ENCODE peak calls at places on chromosomes 7 and 10, in nine cellular contexts. One of them, this sample, is unnamed.

GRCh38 chr10:102400061-102400460 is 4.6 kb downstream of the NFKB2 start:
- DNase-seq in NK-92 treated with Interleukin-12 subunit alpha and Interleukin-12 subunit beta, amount 100 ng/mL, for 24 hours: no peak
- DNase-seq in NCI-H2081 treated with DMSO at 0.1 percent for 48 hours: no peak
- DNase-seq in dermis microvascular lymphatic vessel endothelial cell: no peak
- DNase-seq in activated gamma-delta T cell treated with anti-CD3 and anti-CD28 coated beads, Interleukin-2, amount 50 U/mL, for 16 hours: no peak
- DNase-seq in C1 segment of cervical spinal cord: no peak
- DNase-seq in stimulated activated CD8-positive, alpha-beta memory T cell treated with anti-CD3 and anti-CD28 coated beads, Interleukin-7, amount 100 ng/mL, for 4 hours: no peak
- DNase-seq in mesothelial cell of epicardium: no peak
- DNase-seq in stimulated activated naive CD4-positive, alpha-beta T cell treated with Interleukin-2 at 50 U/mL for 16 hours: no peak
- DNase-seq in this sample: no peak

GRCh38 chr7:102395620-102395957 is 574 bp upstream of the PRKRIP1 start:
- DNase-seq in NK-92 treated with Interleukin-12 subunit alpha and Interleukin-12 subunit beta, amount 100 ng/mL, for 24 hours: no peak
- DNase-seq in NCI-H2081 treated with DMSO at 0.1 percent for 48 hours: no peak
- DNase-seq in dermis microvascular lymphatic vessel endothelial cell: no peak
- DNase-seq in activated gamma-delta T cell treated with anti-CD3 and anti-CD28 coated beads, Interleukin-2, amount 50 U/mL, for 16 hours: no peak
- DNase-seq in C1 segment of cervical spinal cord: no peak
- DNase-seq in stimulated activated CD8-positive, alpha-beta memory T cell treated with anti-CD3 and anti-CD28 coated beads, Interleukin-7, amount 100 ng/mL, for 4 hours: no peak
- DNase-seq in mesothelial cell of epicardium: no peak
- DNase-seq in stimulated activated naive CD4-positive, alpha-beta T cell treated with Interleukin-2 at 50 U/mL for 16 hours: no peak
- DNase-seq in this sample: no peak

GRCh38 chr10:929965-930364 is 1.5 kb downstream of the LARP4B start:
- DNase-seq in NK-92 treated with Interleukin-12 subunit alpha and Interleukin-12 subunit beta, amount 100 ng/mL, for 24 hours: no peak
- DNase-seq in NCI-H2081 treated with DMSO at 0.1 percent for 48 hours: no peak
- DNase-seq in dermis microvascular lymphatic vessel endothelial cell: no peak
- DNase-seq in activated gamma-delta T cell treated with anti-CD3 and anti-CD28 coated beads, Interleukin-2, amount 50 U/mL, for 16 hours: no peak
- DNase-seq in C1 segment of cervical spinal cord: no peak
- DNase-seq in stimulated activated CD8-positive, alpha-beta memory T cell treated with anti-CD3 and anti-CD28 coated beads, Interleukin-7, amount 100 ng/mL, for 4 hours: no peak
- DNase-seq in mesothelial cell of epicardium: no peak
- DNase-seq in stimulated activated naive CD4-positive, alpha-beta T cell treated with Interleukin-2 at 50 U/mL for 16 hours: no peak
- DNase-seq in this sample: no peak

GRCh38 chr7:107161415-107161814 is 7.4 kb upstream of the HBP1 start:
- DNase-seq in NK-92 treated with Interleukin-12 subunit alpha and Interleukin-12 subunit beta, amount 100 ng/mL, for 24 hours: no peak
- DNase-seq in NCI-H2081 treated with DMSO at 0.1 percent for 48 hours: no peak
- DNase-seq in dermis microvascular lymphatic vessel endothelial cell: no peak
- DNase-seq in activated gamma-delta T cell treated with anti-CD3 and anti-CD28 coated beads, Interleukin-2, amount 50 U/mL, for 16 hours: no peak
- DNase-seq in C1 segment of cervical spinal cord: no peak
- DNase-seq in stimulated activated CD8-positive, alpha-beta memory T cell treated with anti-CD3 and anti-CD28 coated beads, Interleukin-7, amount 100 ng/mL, for 4 hours: no peak
- DNase-seq in mesothelial cell of epicardium: no peak
- DNase-seq in stimulated activated naive CD4-positive, alpha-beta T cell treated with Interleukin-2 at 50 U/mL for 16 hours: no peak
- DNase-seq in this sample: no peak

GRCh38 chr10:32376780-32377179 is 29.8 kb upstream of the EPC1 start:
- DNase-seq in NK-92 treated with Interleukin-12 subunit alpha and Interleukin-12 subunit beta, amount 100 ng/mL, for 24 hours: no peak
- DNase-seq in NCI-H2081 treated with DMSO at 0.1 percent for 48 hours: no peak
- DNase-seq in dermis microvascular lymphatic vessel endothelial cell: no peak
- DNase-seq in activated gamma-delta T cell treated with anti-CD3 and anti-CD28 coated beads, Interleukin-2, amount 50 U/mL, for 16 hours: no peak
- DNase-seq in C1 segment of cervical spinal cord: no peak
- DNase-seq in stimulated activated CD8-positive, alpha-beta memory T cell treated with anti-CD3 and anti-CD28 coated beads, Interleukin-7, amount 100 ng/mL, for 4 hours: no peak
- DNase-seq in mesothelial cell of epicardium: no peak
- DNase-seq in stimulated activated naive CD4-positive, alpha-beta T cell treated with Interleukin-2 at 50 U/mL for 16 hours: no peak
- DNase-seq in this sample: no peak

GRCh38 chr7:142629588-142630260 is 119.5 kb upstream of the PRSS1 start:
- DNase-seq in NK-92 treated with Interleukin-12 subunit alpha and Interleukin-12 subunit beta, amount 100 ng/mL, for 24 hours: no peak
- DNase-seq in NCI-H2081 treated with DMSO at 0.1 percent for 48 hours: no peak
- DNase-seq in dermis microvascular lymphatic vessel endothelial cell: peak
- DNase-seq in activated gamma-delta T cell treated with anti-CD3 and anti-CD28 coated beads, Interleukin-2, amount 50 U/mL, for 16 hours: no peak
- DNase-seq in C1 segment of cervical spinal cord: no peak
- DNase-seq in stimulated activated CD8-positive, alpha-beta memory T cell treated with anti-CD3 and anti-CD28 coated beads, Interleukin-7, amount 100 ng/mL, for 4 hours: no peak
- DNase-seq in mesothelial cell of epicardium: no peak
- DNase-seq in stimulated activated naive CD4-positive, alpha-beta T cell treated with Interleukin-2 at 50 U/mL for 16 hours: no peak
- DNase-seq in this sample: peak

GRCh38 chr7:68785036-68785435 is 813.2 kb upstream of the AUTS2 start:
- DNase-seq in NK-92 treated with Interleukin-12 subunit alpha and Interleukin-12 subunit beta, amount 100 ng/mL, for 24 hours: no peak
- DNase-seq in NCI-H2081 treated with DMSO at 0.1 percent for 48 hours: no peak
- DNase-seq in dermis microvascular lymphatic vessel endothelial cell: no peak
- DNase-seq in activated gamma-delta T cell treated with anti-CD3 and anti-CD28 coated beads, Interleukin-2, amount 50 U/mL, for 16 hours: no peak
- DNase-seq in C1 segment of cervical spinal cord: no peak
- DNase-seq in stimulated activated CD8-positive, alpha-beta memory T cell treated with anti-CD3 and anti-CD28 coated beads, Interleukin-7, amount 100 ng/mL, for 4 hours: no peak
- DNase-seq in mesothelial cell of epicardium: no peak
- DNase-seq in stimulated activated naive CD4-positive, alpha-beta T cell treated with Interleukin-2 at 50 U/mL for 16 hours: no peak
- DNase-seq in this sample: no peak

GRCh38 chr10:51651063-51651462 is 48.3 kb downstream of the CSTF2T start:
- DNase-seq in NK-92 treated with Interleukin-12 subunit alpha and Interleukin-12 subunit beta, amount 100 ng/mL, for 24 hours: no peak
- DNase-seq in NCI-H2081 treated with DMSO at 0.1 percent for 48 hours: no peak
- DNase-seq in dermis microvascular lymphatic vessel endothelial cell: no peak
- DNase-seq in activated gamma-delta T cell treated with anti-CD3 and anti-CD28 coated beads, Interleukin-2, amount 50 U/mL, for 16 hours: no peak
- DNase-seq in C1 segment of cervical spinal cord: no peak
- DNase-seq in stimulated activated CD8-positive, alpha-beta memory T cell treated with anti-CD3 and anti-CD28 coated beads, Interleukin-7, amount 100 ng/mL, for 4 hours: no peak
- DNase-seq in mesothelial cell of epicardium: no peak
- DNase-seq in stimulated activated naive CD4-positive, alpha-beta T cell treated with Interleukin-2 at 50 U/mL for 16 hours: no peak
- DNase-seq in this sample: no peak

GRCh38 chr10:86293323-86293840 is 73.2 kb downstream of the GRID1 start:
- DNase-seq in NK-92 treated with Interleukin-12 subunit alpha and Interleukin-12 subunit beta, amount 100 ng/mL, for 24 hours: no peak
- DNase-seq in NCI-H2081 treated with DMSO at 0.1 percent for 48 hours: no peak
- DNase-seq in dermis microvascular lymphatic vessel endothelial cell: no peak
- DNase-seq in activated gamma-delta T cell treated with anti-CD3 and anti-CD28 coated beads, Interleukin-2, amount 50 U/mL, for 16 hours: no peak
- DNase-seq in C1 segment of cervical spinal cord: no peak
- DNase-seq in stimulated activated CD8-positive, alpha-beta memory T cell treated with anti-CD3 and anti-CD28 coated beads, Interleukin-7, amount 100 ng/mL, for 4 hours: no peak
- DNase-seq in mesothelial cell of epicardium: no peak
- DNase-seq in stimulated activated naive CD4-positive, alpha-beta T cell treated with Interleukin-2 at 50 U/mL for 16 hours: no peak
- DNase-seq in this sample: no peak

GRCh38 chr10:90062786-90063185 is 361.4 kb downstream of the KIF20B start:
- DNase-seq in NK-92 treated with Interleukin-12 subunit alpha and Interleukin-12 subunit beta, amount 100 ng/mL, for 24 hours: no peak
- DNase-seq in NCI-H2081 treated with DMSO at 0.1 percent for 48 hours: no peak
- DNase-seq in dermis microvascular lymphatic vessel endothelial cell: no peak
- DNase-seq in activated gamma-delta T cell treated with anti-CD3 and anti-CD28 coated beads, Interleukin-2, amount 50 U/mL, for 16 hours: no peak
- DNase-seq in C1 segment of cervical spinal cord: no peak
- DNase-seq in stimulated activated CD8-positive, alpha-beta memory T cell treated with anti-CD3 and anti-CD28 coated beads, Interleukin-7, amount 100 ng/mL, for 4 hours: no peak
- DNase-seq in mesothelial cell of epicardium: no peak
- DNase-seq in stimulated activated naive CD4-positive, alpha-beta T cell treated with Interleukin-2 at 50 U/mL for 16 hours: no peak
- DNase-seq in this sample: no peak

GRCh38 chr10:8873310-8873709 is 818.8 kb downstream of the GATA3 start:
- DNase-seq in NK-92 treated with Interleukin-12 subunit alpha and Interleukin-12 subunit beta, amount 100 ng/mL, for 24 hours: no peak
- DNase-seq in NCI-H2081 treated with DMSO at 0.1 percent for 48 hours: no peak
- DNase-seq in dermis microvascular lymphatic vessel endothelial cell: no peak
- DNase-seq in activated gamma-delta T cell treated with anti-CD3 and anti-CD28 coated beads, Interleukin-2, amount 50 U/mL, for 16 hours: no peak
- DNase-seq in C1 segment of cervical spinal cord: no peak
- DNase-seq in stimulated activated CD8-positive, alpha-beta memory T cell treated with anti-CD3 and anti-CD28 coated beads, Interleukin-7, amount 100 ng/mL, for 4 hours: no peak
- DNase-seq in mesothelial cell of epicardium: no peak
- DNase-seq in stimulated activated naive CD4-positive, alpha-beta T cell treated with Interleukin-2 at 50 U/mL for 16 hours: no peak
- DNase-seq in this sample: no peak

GRCh38 chr10:1938317-1938716 is 201.0 kb upstream of the ADARB2 start:
- DNase-seq in NK-92 treated with Interleukin-12 subunit alpha and Interleukin-12 subunit beta, amount 100 ng/mL, for 24 hours: no peak
- DNase-seq in NCI-H2081 treated with DMSO at 0.1 percent for 48 hours: no peak
- DNase-seq in dermis microvascular lymphatic vessel endothelial cell: no peak
- DNase-seq in activated gamma-delta T cell treated with anti-CD3 and anti-CD28 coated beads, Interleukin-2, amount 50 U/mL, for 16 hours: no peak
- DNase-seq in C1 segment of cervical spinal cord: no peak
- DNase-seq in stimulated activated CD8-positive, alpha-beta memory T cell treated with anti-CD3 and anti-CD28 coated beads, Interleukin-7, amount 100 ng/mL, for 4 hours: no peak
- DNase-seq in mesothelial cell of epicardium: no peak
- DNase-seq in stimulated activated naive CD4-positive, alpha-beta T cell treated with Interleukin-2 at 50 U/mL for 16 hours: peak
- DNase-seq in this sample: no peak

GRCh38 chr10:3339531-3339950 is 167.0 kb upstream of the PITRM1 start:
- DNase-seq in NK-92 treated with Interleukin-12 subunit alpha and Interleukin-12 subunit beta, amount 100 ng/mL, for 24 hours: no peak
- DNase-seq in NCI-H2081 treated with DMSO at 0.1 percent for 48 hours: no peak
- DNase-seq in dermis microvascular lymphatic vessel endothelial cell: peak
- DNase-seq in activated gamma-delta T cell treated with anti-CD3 and anti-CD28 coated beads, Interleukin-2, amount 50 U/mL, for 16 hours: no peak
- DNase-seq in C1 segment of cervical spinal cord: no peak
- DNase-seq in stimulated activated CD8-positive, alpha-beta memory T cell treated with anti-CD3 and anti-CD28 coated beads, Interleukin-7, amount 100 ng/mL, for 4 hours: no peak
- DNase-seq in mesothelial cell of epicardium: no peak
- DNase-seq in stimulated activated naive CD4-positive, alpha-beta T cell treated with Interleukin-2 at 50 U/mL for 16 hours: no peak
- DNase-seq in this sample: peak

This sample was measured in GM04503.